ENCODE peak calls at places on chromosomes 6 and 20, in six cellular contexts. X, G, Y, Z, M and F are unnamed samples.

GRCh38 chr6:56242343-56242742 is 5.0 kb downstream of the COL21A1 start:
- DNase-seq in X (no peak), G (no peak), Y (no peak), Z (no peak), M (no peak), F (no peak)

GRCh38 chr6:37576336-37576737 is 76.6 kb upstream of the CCDC167 start:
- DNase-seq in X (no peak), G (no peak), Y (no peak), Z (no peak), M (no peak), F (no peak)

GRCh38 chr6:11763460-11764249 is 14.9 kb downstream of the ADTRP start:
- DNase-seq in X (no peak), G (no peak), Y (no peak), Z (no peak), M (no peak), F (no peak)

GRCh38 chr6:26156850-26157149 is 69.6 kb downstream of the HFE start:
- DNase-seq in X (no peak), G (no peak), Y (no peak), Z (no peak), M (no peak), F (no peak)

GRCh38 chr6:52815167-52816092 is 11.8 kb upstream of the GSTA1 start:
- DNase-seq in X (peak), G (peak), Y (peak), Z (no peak), M (peak), F (peak)

GRCh38 chr20:41232971-41233926 is 84.3 kb downstream of the ZHX3 start:
- DNase-seq in X (no peak), G (no peak), Y (no peak), Z (no peak), M (no peak), F (no peak)

GRCh38 chr6:30483677-30484279 is 5.5 kb upstream of the HLA-E start:
- DNase-seq in X (no peak), G (no peak), Y (no peak), Z (peak), M (peak), F (no peak)

GRCh38 chr20:34074101-34074760 is 37.8 kb downstream of the EIF2S2 start:
- DNase-seq in X (no peak), G (no peak), Y (no peak), Z (no peak), M (no peak), F (no peak)

GRCh38 chr6:5422321-5422915 is 161.1 kb downstream of the FARS2 start:
- DNase-seq in X (no peak), G (no peak), Y (peak), Z (no peak), M (peak), F (no peak)

GRCh38 chr6:170224694-170225660 is 65.9 kb downstream of the DLL1 start:
- DNase-seq in X (no peak), G (no peak), Y (no peak), Z (no peak), M (no peak), F (no peak)

GRCh38 chr20:62396367-62397239 is 9.7 kb downstream of the RPS21 start:
- DNase-seq in X (no peak), G (no peak), Y (no peak), Z (no peak), M (no peak), F (no peak)

GRCh38 chr6:133435065-133435728 is 194.0 kb downstream of the EYA4 start:
- DNase-seq in X (no peak), G (no peak), Y (no peak), Z (no peak), M (no peak), F (no peak)

GRCh38 chr20:45313065-45313695 is 5.1 kb upstream of the MATN4 start:
- DNase-seq in X (no peak), G (no peak), Y (no peak), Z (no peak), M (no peak), F (no peak)

GRCh38 chr6:140548379-140548778 is 1173.9 kb upstream of the CITED2 start:
- DNase-seq in X (no peak), G (no peak), Y (no peak), Z (no peak), M (no peak), F (no peak)

DNA sequence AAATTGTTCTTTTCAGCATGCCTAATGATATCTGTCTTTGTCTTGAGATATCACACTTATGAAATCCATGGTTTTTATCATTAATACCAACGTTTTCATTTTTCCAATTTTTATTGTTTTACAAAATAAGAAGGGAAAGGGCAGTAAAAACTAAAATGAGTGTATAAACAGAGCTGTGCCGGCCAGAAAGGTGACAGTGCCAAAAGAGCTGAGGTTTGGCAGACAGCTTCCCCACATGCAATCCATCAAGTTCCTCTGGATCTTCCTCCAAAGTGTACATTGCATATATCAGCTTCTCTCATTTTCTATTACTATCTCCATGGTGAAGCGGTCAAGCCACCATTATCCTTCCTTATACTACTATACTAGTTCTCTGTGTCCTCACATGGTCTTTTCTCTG is 10.1 kb upstream of the TMEM244 start:
- DNase-seq in X (no peak), G (no peak), Y (no peak), Z (no peak), M (no peak), F (no peak)
- TF ChIP-seq POLR2AphosphoS5 in X (no peak), G (no peak), Y (no peak), Z (no peak), M (no peak), F (no peak)

DNA sequence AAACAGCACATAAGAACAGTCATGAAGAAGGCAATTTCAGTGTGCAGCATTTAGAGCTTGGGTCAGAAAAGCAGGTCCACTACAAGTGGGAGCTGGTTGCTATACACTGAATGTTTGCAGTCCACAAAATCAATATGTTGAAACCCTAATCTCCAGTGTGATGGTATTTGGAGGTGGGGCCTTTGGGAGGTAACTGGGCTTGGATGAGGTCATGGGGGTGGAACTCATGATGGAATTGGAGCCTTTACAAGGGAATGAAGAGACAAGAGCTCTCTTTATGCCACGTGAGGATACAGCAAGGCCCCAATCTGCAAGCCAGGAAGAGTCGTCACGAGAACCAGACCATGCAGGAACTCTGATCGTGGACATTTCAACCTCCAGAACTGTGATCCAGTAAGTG is 216.7 kb upstream of the SLC35B3 start:
- DNase-seq in X (no peak), G (no peak), Y (no peak), Z (no peak), M (peak), F (no peak)
- TF ChIP-seq POLR2A in X (no peak), G (no peak), Y (no peak), Z (no peak), M (no peak), F (no peak)

DNA sequence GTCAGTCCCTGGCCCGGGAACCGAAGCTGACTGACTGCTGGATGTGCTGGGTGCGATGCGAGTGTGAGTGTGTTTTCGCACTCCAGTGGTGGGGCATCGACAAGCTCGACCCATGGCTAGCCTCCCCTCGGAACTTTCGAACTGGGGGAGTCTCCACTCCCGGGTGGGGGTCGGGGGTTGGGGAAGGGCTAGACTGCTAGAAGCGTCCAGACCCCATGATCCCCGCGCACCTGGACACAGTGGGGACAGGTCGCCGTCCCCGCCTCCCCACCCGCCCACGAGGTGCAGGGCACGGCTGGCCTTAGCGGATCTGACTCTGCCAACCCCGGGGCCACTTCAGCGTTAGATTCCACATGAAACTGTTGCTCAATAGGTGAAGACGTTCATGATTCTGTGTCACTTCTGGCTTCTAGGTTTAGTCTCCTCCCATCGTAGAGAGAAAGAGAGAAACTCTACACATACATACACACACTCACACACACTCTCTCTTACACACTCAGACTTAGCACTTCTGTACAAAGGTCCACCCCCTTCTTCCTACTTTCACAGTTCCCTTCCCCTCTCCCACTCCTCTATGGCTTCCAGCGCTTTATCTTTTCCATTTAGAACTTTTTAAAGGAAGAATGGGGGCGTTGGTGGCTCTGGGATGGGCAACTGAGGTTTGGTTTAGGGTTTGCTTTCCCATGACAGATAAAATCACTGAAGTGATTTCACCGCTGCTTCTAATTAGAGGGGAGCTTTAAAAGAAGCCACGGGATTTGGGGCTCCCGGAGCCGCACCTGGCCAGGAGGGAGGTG is 5.1 kb upstream of the TFAP2A start:
- DNase-seq in X (no peak), G (no peak), Y (no peak), Z (no peak), M (no peak), F (no peak)
- TF ChIP-seq TAF1 in X (no peak), G (no peak), Y (no peak), Z (no peak), M (no peak), F (no peak)

GRCh38 chr6:167678102-167679101 is 148.3 kb upstream of the AFDN start:
- DNase-seq in X (no peak), G (no peak), Y (no peak), Z (no peak), M (peak), F (no peak)

GRCh38 chr6:167673951-167674350 is 152.8 kb upstream of the AFDN start:
- DNase-seq in X (no peak), G (no peak), Y (no peak), Z (no peak), M (no peak), F (no peak)

GRCh38 chr6:167677422-167677789 is 149.3 kb upstream of the AFDN start:
- DNase-seq in X (no peak), G (no peak), Y (no peak), Z (no peak), M (no peak), F (no peak)

GRCh38 chr6:167676666-167677421 is 149.9 kb upstream of the AFDN start:
- DNase-seq in X (no peak), G (no peak), Y (no peak), Z (no peak), M (peak), F (no peak)

DNA sequence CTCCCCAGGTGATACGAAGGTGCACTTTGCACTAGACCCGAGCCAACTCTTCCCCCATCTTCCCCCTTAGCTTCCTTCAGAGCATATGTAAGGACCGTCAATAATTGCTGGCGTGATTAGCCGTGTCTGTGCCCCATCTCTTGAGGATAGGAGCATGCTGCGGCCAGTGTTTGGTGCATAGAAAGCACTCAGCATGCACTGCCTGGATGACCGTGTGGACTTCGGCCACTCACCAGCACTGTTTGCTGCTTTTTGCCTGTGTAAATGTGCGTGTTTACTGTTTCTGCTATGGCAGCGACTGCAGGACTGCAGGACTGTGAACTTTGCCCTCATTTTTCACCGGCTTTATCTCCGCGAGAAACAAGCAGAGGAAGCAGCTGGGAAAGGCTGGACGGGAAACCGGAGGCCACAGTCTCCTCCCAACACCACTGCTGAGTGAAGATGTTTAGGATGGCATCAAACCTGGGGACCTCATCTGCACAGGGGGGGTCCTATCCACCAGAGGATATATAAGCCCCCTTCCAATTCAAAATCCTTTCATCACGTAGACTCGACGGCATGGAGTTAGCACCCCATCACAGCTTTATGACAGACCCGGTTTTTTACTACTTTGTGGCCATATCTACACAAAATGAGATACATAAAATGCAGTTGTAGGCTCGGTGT is 150.6 kb upstream of the AFDN start:
- DNase-seq in X (no peak), G (no peak), Y (no peak), Z (no peak), M (peak), F (no peak)
- TF ChIP-seq POLR2AphosphoS5 in X (no peak), G (no peak), Y (no peak), Z (no peak), M (peak), F (no peak)

GRCh38 chr20:44310664-44311639 is at the start of gene FITM2:
- DNase-seq in X (peak), G (peak), Y (peak), Z (peak), M (peak), F (peak)
- TF ChIP-seq POLR2A in X (no peak), G (peak), Y (peak), Z (peak), M (peak), F (no peak)

GRCh38 chr6:125375841-125376240 is 74.1 kb upstream of the HDDC2 start:
- DNase-seq in X (no peak), G (no peak), Y (no peak), Z (no peak), M (no peak), F (no peak)
- TF ChIP-seq TAF1 in X (no peak), G (no peak), Y (no peak), Z (no peak), M (no peak), F (no peak)

DNA sequence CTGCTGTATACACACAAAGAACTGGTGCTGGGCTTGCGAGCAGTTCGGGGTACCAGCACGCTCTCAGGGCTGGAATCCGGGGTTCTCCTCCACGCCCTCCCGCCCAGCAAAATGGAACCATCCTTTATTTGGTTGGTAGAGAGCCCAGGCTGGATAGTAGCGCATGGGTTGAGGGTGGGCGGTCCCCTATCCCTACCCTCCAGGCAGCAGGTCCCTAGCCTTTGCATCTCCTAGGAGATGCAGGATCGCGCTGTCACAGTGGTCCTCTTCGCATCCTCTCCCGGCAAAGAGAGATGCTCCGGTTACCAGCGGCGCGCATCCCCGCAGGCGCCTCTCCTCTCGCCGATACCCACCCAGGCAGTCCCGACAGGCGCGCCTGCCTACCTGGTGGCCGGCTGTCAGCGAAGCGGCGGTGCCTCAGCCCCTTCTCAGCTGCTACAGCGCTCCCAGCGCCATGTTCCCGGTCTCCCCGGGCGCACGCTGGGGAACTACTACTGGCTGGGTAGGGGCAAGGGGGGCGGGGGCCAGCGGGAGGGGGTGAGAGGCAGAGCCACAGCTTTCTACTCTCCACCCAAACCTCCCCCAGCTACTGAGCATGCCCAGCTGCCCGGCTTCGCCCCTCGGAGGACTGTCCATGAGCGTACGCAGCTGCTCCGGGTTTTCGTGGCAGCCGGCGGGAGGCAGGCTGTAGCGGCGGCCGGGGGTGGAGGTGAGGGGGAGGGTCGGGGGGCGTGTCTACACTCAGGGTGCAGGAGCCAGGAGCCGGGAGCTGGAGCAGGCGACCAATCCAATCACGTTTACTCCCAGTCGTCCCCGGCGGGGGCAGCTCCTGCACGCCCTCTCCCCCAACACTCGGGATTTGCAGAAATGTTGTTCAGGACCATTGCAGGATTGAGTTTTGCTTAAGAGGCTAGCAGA is at the start of gene PAK5:
- DNase-seq in X (no peak), G (no peak), Y (peak), Z (no peak), M (peak), F (no peak)
- TF ChIP-seq POLR2AphosphoS5 in X (no peak), G (no peak), Y (no peak), Z (no peak), M (no peak), F (no peak)

DNA sequence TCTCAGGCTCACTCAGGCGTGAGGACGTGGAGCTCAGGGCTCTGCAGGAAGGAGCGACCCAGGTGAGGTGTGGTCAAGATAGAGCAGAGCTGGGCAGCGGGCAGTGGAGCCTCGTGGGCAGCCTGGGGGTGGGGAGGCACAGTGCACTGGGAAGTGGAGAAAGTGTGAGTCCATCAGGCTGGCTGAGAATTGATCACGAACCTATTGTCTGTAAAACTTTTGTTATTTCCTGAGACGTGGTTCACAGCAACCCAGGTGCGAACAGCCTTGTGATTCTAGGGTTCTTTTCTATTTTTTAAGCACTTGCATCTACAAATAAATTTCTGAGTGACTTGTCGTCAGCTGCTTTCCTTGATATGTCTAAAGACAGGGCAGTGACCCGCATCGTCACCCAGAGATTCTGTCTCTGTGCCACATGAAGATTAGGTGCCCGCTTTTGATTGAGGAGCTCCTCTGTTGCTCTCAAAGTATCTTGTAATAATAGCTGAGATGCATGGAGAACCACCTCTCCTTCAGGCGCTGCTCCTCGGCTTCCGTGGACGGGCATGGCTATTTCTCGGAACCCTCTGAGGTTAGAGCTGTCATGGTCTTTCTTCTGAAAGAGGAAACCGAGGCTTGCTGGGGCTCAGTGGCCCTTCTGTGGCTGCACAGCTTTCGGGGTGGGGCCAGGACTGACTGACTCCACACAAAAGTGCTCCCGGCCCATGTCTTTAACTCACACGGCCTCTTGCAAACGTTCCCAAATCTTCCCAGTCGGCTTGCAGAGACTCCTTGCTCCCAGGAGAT is 662 bp upstream of the CCR6 start:
- DNase-seq in X (no peak), G (no peak), Y (no peak), Z (no peak), M (no peak), F (no peak)
- TF ChIP-seq POLR2A in X (no peak), G (no peak), Y (no peak), Z (no peak), M (no peak), F (no peak)

GRCh38 chr6:54920628-54921027 is 74.1 kb downstream of the FAM83B start:
- DNase-seq in X (no peak), G (no peak), Y (no peak), Z (no peak), M (no peak), F (no peak)

GRCh38 chr6:54921891-54922290 is 75.3 kb downstream of the FAM83B start:
- DNase-seq in X (no peak), G (no peak), Y (no peak), Z (no peak), M (no peak), F (no peak)

GRCh38 chr6:54913211-54913610 is 66.6 kb downstream of the FAM83B start:
- DNase-seq in X (no peak), G (no peak), Y (no peak), Z (no peak), M (no peak), F (no peak)

DNA sequence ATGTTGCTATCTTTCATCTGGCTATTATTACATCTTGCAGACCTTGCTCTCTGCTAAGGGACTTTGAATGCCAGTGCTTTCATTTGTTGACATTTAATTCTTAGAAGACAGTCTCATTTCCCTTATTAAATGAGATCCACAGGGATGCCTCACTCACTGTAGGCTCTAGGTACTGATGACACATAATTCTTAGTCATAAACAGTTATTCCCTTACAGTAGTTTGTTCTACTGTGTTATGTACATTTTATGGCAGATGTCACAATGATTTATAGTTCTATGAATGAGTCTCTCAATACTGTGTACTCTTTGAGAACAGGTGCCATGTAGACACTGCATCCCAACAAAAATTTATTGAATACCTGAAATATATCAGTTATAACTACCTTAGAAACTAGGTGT is 70.3 kb downstream of the FAM83B start:
- DNase-seq in X (no peak), G (no peak), Y (no peak), Z (no peak), M (no peak), F (no peak)
- TF ChIP-seq TAF1 in X (no peak), G (no peak), Y (no peak), Z (no peak), M (no peak), F (no peak)